ENCODE peak calls at places on chromosomes 3 and 15, in six cellular contexts. One of them, this sample, is unnamed.

GRCh38 chr3:140236836-140237476 is 302.0 kb downstream of the CLSTN2 start:
- DNase-seq in K562: no peak
- DNase-seq in CD4-positive, CD25-positive, alpha-beta regulatory T cell: no peak
- DNase-seq in sigmoid colon: no peak
- DNase-seq in neuronal stem cell: no peak
- DNase-seq in astrocyte: no peak
- DNase-seq in this sample: no peak

GRCh38 chr3:99624536-99625236 is 13.7 kb upstream of the COL8A1 start:
- DNase-seq in CD4-positive, CD25-positive, alpha-beta regulatory T cell: no peak
- DNase-seq in K562: no peak
- DNase-seq in sigmoid colon: no peak
- DNase-seq in astrocyte: no peak
- DNase-seq in neuronal stem cell: no peak
- DNase-seq in this sample: no peak

GRCh38 chr3:53709856-53710674 is 136.2 kb downstream of the CHDH start:
- DNase-seq in neuronal stem cell: peak
- DNase-seq in K562: peak
- DNase-seq in sigmoid colon: peak
- DNase-seq in astrocyte: peak
- DNase-seq in CD4-positive, CD25-positive, alpha-beta regulatory T cell: peak
- DNase-seq in this sample: peak

GRCh38 chr15:45099549-45100165 is 14.3 kb downstream of the DUOX2 start:
- DNase-seq in astrocyte: no peak
- DNase-seq in K562: no peak
- DNase-seq in sigmoid colon: peak
- DNase-seq in CD4-positive, CD25-positive, alpha-beta regulatory T cell: no peak
- DNase-seq in neuronal stem cell: no peak
- DNase-seq in this sample: no peak

GRCh38 chr3:192772495-192772894 is 45.2 kb upstream of the FGF12 start:
- DNase-seq in CD4-positive, CD25-positive, alpha-beta regulatory T cell: no peak
- DNase-seq in astrocyte: peak
- DNase-seq in K562: no peak
- DNase-seq in sigmoid colon: no peak
- DNase-seq in neuronal stem cell: no peak
- DNase-seq in this sample: no peak

GRCh38 chr15:29105151-29105785 is 164.4 kb downstream of the NSMCE3 start:
- DNase-seq in neuronal stem cell: no peak
- DNase-seq in CD4-positive, CD25-positive, alpha-beta regulatory T cell: no peak
- DNase-seq in K562: no peak
- DNase-seq in astrocyte: no peak
- DNase-seq in sigmoid colon: no peak
- DNase-seq in this sample: no peak

GRCh38 chr3:126209741-126210140 is 29.4 kb upstream of the ALDH1L1 start:
- DNase-seq in CD4-positive, CD25-positive, alpha-beta regulatory T cell: no peak
- DNase-seq in neuronal stem cell: no peak
- DNase-seq in astrocyte: no peak
- DNase-seq in K562: no peak
- DNase-seq in sigmoid colon: no peak
- DNase-seq in this sample: no peak

GRCh38 chr3:16885948-16886683 is 1.4 kb downstream of the PLCL2 start:
- DNase-seq in CD4-positive, CD25-positive, alpha-beta regulatory T cell: peak
- DNase-seq in K562: no peak
- DNase-seq in neuronal stem cell: no peak
- DNase-seq in sigmoid colon: no peak
- DNase-seq in astrocyte: no peak
- DNase-seq in this sample: no peak

DNA sequence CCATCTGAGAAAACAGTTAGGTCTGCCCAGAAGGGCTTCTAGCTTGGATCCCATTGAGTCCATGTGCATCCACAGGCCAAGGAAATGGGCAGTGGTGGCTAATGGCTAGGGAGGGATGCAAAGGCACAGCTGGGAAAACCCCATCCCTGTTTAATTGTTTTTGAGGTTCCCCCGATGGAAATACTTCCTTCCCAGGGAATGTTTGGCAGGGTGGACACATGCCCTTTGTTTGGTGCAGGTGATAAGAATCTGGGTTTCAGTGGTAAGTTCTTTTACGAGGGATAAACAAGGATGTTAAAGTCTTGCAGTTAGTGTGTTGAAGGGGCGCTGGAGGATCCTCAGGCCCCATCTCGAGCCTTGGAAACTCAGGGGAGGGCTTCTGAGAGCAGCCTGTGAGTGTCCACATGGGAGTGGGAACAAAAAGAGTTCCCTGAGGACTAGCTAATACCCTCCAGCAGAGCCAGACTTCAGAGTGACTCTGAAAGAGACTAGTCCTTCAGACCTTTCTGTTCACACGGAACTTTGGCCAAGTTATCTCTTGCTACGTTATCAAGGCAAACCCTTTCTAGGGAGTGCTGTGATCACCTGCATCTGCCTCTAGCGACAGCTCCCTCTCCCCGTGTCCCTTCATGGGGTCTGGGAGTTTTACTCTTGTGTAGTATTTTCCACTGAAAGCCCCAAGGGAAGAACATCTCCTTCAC is 17.4 kb downstream of the PTPRG start:
- DNase-seq in astrocyte: no peak
- DNase-seq in neuronal stem cell: no peak
- DNase-seq in sigmoid colon: no peak
- DNase-seq in CD4-positive, CD25-positive, alpha-beta regulatory T cell: no peak
- DNase-seq in K562: no peak
- DNase-seq in this sample: no peak
- H3K27ac ChIP-seq in astrocyte: no peak
- H3K27ac ChIP-seq in neuronal stem cell: no peak
- H3K27ac ChIP-seq in sigmoid colon: peak
- H3K27ac ChIP-seq in CD4-positive, CD25-positive, alpha-beta regulatory T cell: no peak
- H3K27ac ChIP-seq in K562: no peak
- H3K27ac ChIP-seq in this sample: no peak

GRCh38 chr15:89457086-89457485 is 39.3 kb downstream of the RHCG start:
- DNase-seq in sigmoid colon: no peak
- DNase-seq in CD4-positive, CD25-positive, alpha-beta regulatory T cell: no peak
- DNase-seq in neuronal stem cell: no peak
- DNase-seq in astrocyte: no peak
- DNase-seq in K562: peak
- DNase-seq in this sample: no peak
- H3K4me3 ChIP-seq in sigmoid colon: no peak
- H3K4me3 ChIP-seq in CD4-positive, CD25-positive, alpha-beta regulatory T cell: no peak
- H3K4me3 ChIP-seq in neuronal stem cell: no peak
- H3K4me3 ChIP-seq in astrocyte: no peak
- H3K4me3 ChIP-seq in K562: no peak
- H3K4me3 ChIP-seq in this sample: no peak

DNA sequence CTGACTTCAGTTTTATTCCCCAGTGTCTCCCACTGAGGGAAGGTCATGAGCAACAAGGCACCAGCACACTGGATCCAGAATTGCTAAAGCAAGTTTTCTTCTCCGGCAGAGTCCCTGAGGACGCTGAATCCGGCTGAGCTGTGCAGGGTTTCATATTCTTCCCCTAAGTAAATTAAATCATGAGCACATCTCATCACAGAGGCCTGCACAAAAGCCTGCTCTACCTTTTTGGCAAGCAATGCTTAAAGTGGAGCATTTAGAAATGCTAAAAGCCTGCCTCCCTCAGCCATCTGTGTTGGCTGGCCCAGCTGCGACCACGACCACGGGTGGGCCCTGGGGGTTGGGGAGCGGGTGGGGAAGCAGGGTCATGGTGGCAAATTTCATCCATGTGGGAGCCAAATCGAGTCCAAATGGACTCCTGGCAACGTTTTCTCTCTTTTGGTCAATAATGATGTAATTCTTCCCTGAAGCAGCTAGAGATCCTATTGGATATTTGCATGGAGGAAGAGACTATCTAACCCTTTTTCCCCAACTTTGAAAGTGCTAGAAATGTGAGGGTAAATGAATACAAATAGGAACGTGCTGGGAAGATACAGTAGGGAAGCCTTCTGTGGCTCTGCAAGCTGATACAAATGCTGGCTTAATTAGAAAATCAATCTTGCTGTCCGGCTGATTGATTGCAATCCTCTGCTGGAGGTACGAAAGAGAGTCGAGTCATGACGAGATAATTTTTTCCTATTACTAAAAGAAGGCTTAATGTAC is 532.8 kb upstream of the TBL1XR1 start:
- DNase-seq in neuronal stem cell: no peak
- DNase-seq in astrocyte: peak
- DNase-seq in CD4-positive, CD25-positive, alpha-beta regulatory T cell: no peak
- DNase-seq in sigmoid colon: peak
- DNase-seq in K562: no peak
- DNase-seq in this sample: no peak
- H3K27ac ChIP-seq in neuronal stem cell: no peak
- H3K27ac ChIP-seq in astrocyte: no peak
- H3K27ac ChIP-seq in CD4-positive, CD25-positive, alpha-beta regulatory T cell: no peak
- H3K27ac ChIP-seq in sigmoid colon: peak
- H3K27ac ChIP-seq in K562: no peak
- H3K27ac ChIP-seq in this sample: no peak

DNA sequence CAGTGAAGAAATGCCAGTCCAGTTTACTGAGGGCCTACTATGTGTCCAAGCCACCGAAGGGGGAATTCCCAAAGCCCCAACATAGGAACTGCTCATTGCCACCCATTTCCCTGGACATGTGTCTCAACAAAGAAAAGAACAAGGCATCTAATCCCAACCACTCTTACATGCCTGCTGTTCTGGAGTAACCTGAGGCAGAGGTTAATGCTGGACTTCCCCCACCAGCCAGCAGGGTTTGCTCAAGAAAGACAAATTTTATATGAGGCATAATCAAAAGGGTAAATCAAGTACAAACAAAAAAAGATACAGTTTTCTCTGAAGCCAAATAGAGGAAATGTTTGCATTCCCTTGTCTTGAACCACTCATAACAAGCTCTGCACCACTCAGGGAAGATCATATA is 4.1 kb downstream of the ADCY5 start:
- DNase-seq in astrocyte: no peak
- DNase-seq in neuronal stem cell: no peak
- DNase-seq in CD4-positive, CD25-positive, alpha-beta regulatory T cell: no peak
- DNase-seq in K562: no peak
- DNase-seq in sigmoid colon: no peak
- DNase-seq in this sample: no peak
- H3K4me3 ChIP-seq in astrocyte: no peak
- H3K4me3 ChIP-seq in neuronal stem cell: no peak
- H3K4me3 ChIP-seq in CD4-positive, CD25-positive, alpha-beta regulatory T cell: no peak
- H3K4me3 ChIP-seq in K562: no peak
- H3K4me3 ChIP-seq in sigmoid colon: peak
- H3K4me3 ChIP-seq in this sample: no peak